ENCODE peak calls at places on chromosomes 13 and 19, in nine cellular contexts. One of them, this sample, is unnamed.

GRCh38 chr19:47272448-47273312 is 2.0 kb upstream of the INAFM1 start:
- DNase-seq in upper lobe of right lung: peak; percentile 80
- DNase-seq in fibroblast of lung: peak; percentile 32
- DNase-seq in IMR-90: no peak
- DNase-seq in lung: no peak
- DNase-seq in fibroblast of the aortic adventitia: peak; percentile 34
- DNase-seq in progenitor cell of endocrine pancreas: no peak
- DNase-seq in stomach: peak; percentile 38
- DNase-seq in uterus: no peak
- DNase-seq in this sample: no peak

GRCh38 chr19:17948967-17949930 is 16.4 kb downstream of the CCDC124 start:
- DNase-seq in fibroblast of lung: no peak
- DNase-seq in stomach: no peak
- DNase-seq in fibroblast of the aortic adventitia: no peak
- DNase-seq in lung: no peak
- DNase-seq in progenitor cell of endocrine pancreas: no peak
- DNase-seq in uterus: no peak
- DNase-seq in IMR-90: no peak
- DNase-seq in upper lobe of right lung: no peak
- DNase-seq in this sample: no peak

GRCh38 chr13:99688776-99689175 is 187.5 kb downstream of the TM9SF2 start:
- DNase-seq in uterus: no peak
- DNase-seq in fibroblast of the aortic adventitia: no peak
- DNase-seq in fibroblast of lung: no peak
- DNase-seq in IMR-90: no peak
- DNase-seq in progenitor cell of endocrine pancreas: no peak
- DNase-seq in lung: no peak
- DNase-seq in stomach: no peak
- DNase-seq in upper lobe of right lung: no peak
- DNase-seq in this sample: no peak

GRCh38 chr19:55157064-55157908 is at the start of gene TNNI3:
- DNase-seq in fibroblast of lung: no peak
- DNase-seq in fibroblast of the aortic adventitia: no peak
- DNase-seq in progenitor cell of endocrine pancreas: no peak
- DNase-seq in uterus: no peak
- DNase-seq in upper lobe of right lung: no peak
- DNase-seq in stomach: no peak
- DNase-seq in IMR-90: no peak
- DNase-seq in lung: no peak
- DNase-seq in this sample: no peak

GRCh38 chr13:109835321-109835720 is 48.9 kb upstream of the IRS2 start:
- DNase-seq in stomach: no peak
- DNase-seq in IMR-90: peak; percentile 38
- DNase-seq in lung: no peak
- DNase-seq in progenitor cell of endocrine pancreas: no peak
- DNase-seq in upper lobe of right lung: no peak
- DNase-seq in fibroblast of lung: peak; percentile 48
- DNase-seq in fibroblast of the aortic adventitia: no peak
- DNase-seq in uterus: no peak
- DNase-seq in this sample: no peak

GRCh38 chr19:37403403-37403802 is 32.5 kb downstream of the ZNF527 start:
- DNase-seq in IMR-90: no peak
- DNase-seq in upper lobe of right lung: no peak
- DNase-seq in fibroblast of lung: no peak
- DNase-seq in uterus: no peak
- DNase-seq in lung: no peak
- DNase-seq in stomach: no peak
- DNase-seq in progenitor cell of endocrine pancreas: no peak
- DNase-seq in fibroblast of the aortic adventitia: no peak
- DNase-seq in this sample: no peak

GRCh38 chr19:14772995-14773394 is 5.4 kb downstream of the ADGRE2 start:
- DNase-seq in IMR-90: no peak
- DNase-seq in upper lobe of right lung: no peak
- DNase-seq in progenitor cell of endocrine pancreas: no peak
- DNase-seq in fibroblast of lung: no peak
- DNase-seq in lung: no peak
- DNase-seq in uterus: no peak
- DNase-seq in stomach: no peak
- DNase-seq in fibroblast of the aortic adventitia: no peak
- DNase-seq in this sample: no peak

GRCh38 chr19:53818756-53819155 is 5.4 kb downstream of the NLRP12 start:
- DNase-seq in stomach: no peak
- DNase-seq in fibroblast of the aortic adventitia: no peak
- DNase-seq in IMR-90: no peak
- DNase-seq in fibroblast of lung: no peak
- DNase-seq in upper lobe of right lung: no peak
- DNase-seq in progenitor cell of endocrine pancreas: no peak
- DNase-seq in lung: no peak
- DNase-seq in uterus: no peak
- DNase-seq in this sample: no peak

GRCh38 chr13:97430296-97430695 is 3.7 kb upstream of the RAP2A start:
- DNase-seq in upper lobe of right lung: no peak
- DNase-seq in IMR-90: no peak
- DNase-seq in fibroblast of the aortic adventitia: no peak
- DNase-seq in uterus: no peak
- DNase-seq in stomach: no peak
- DNase-seq in lung: no peak
- DNase-seq in fibroblast of lung: no peak
- DNase-seq in progenitor cell of endocrine pancreas: no peak
- DNase-seq in this sample: no peak

DNA sequence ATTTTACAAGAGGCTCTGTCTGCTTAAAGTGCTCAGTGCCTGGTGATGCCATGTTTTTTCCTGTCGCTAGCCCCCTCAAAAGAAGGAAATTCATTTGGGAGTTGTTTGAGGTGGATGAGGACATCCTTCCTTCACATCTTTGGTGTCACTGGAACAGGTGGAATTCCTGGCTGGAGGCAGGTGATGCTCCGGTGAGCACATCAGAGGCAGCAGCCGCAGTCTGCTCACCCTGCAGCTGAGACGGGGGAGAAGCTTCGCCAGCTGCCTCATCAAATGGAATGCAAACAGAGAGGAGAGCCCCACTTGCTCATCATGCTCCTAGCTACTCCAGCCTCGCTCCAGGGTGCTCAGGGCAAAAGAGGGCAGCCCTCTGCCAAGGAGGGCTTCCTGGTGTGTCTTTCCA is 74.1 kb upstream of the UBL3 start:
- DNase-seq in stomach: no peak
- DNase-seq in fibroblast of the aortic adventitia: peak; percentile 39
- DNase-seq in uterus: no peak
- DNase-seq in fibroblast of lung: peak; percentile 34
- DNase-seq in progenitor cell of endocrine pancreas: no peak
- DNase-seq in upper lobe of right lung: no peak
- DNase-seq in lung: peak; percentile 38
- DNase-seq in IMR-90: peak; percentile 86
- DNase-seq in this sample: no peak
- TF ChIP-seq CTCF in stomach: no peak
- TF ChIP-seq CTCF in fibroblast of the aortic adventitia: no peak
- TF ChIP-seq CTCF in uterus: no peak
- TF ChIP-seq CTCF in fibroblast of lung: no peak
- TF ChIP-seq CTCF in progenitor cell of endocrine pancreas: peak; percentile 0
- TF ChIP-seq CTCF in upper lobe of right lung: no peak
- TF ChIP-seq CTCF in lung: no peak
- TF ChIP-seq CTCF in IMR-90: no peak
- TF ChIP-seq CTCF in this sample: no peak

GRCh38 chr19:1257475-1258160 is 9.2 kb downstream of the MIDN start:
- DNase-seq in upper lobe of right lung: no peak
- DNase-seq in lung: no peak
- DNase-seq in fibroblast of lung: no peak
- DNase-seq in fibroblast of the aortic adventitia: no peak
- DNase-seq in IMR-90: no peak
- DNase-seq in progenitor cell of endocrine pancreas: no peak
- DNase-seq in uterus: no peak
- DNase-seq in stomach: no peak
- DNase-seq in this sample: no peak

GRCh38 chr19:1256646-1257474 is 8.5 kb downstream of the MIDN start:
- DNase-seq in IMR-90: no peak
- DNase-seq in uterus: no peak
- DNase-seq in upper lobe of right lung: no peak
- DNase-seq in fibroblast of lung: no peak
- DNase-seq in stomach: no peak
- DNase-seq in progenitor cell of endocrine pancreas: no peak
- DNase-seq in lung: no peak
- DNase-seq in fibroblast of the aortic adventitia: no peak
- DNase-seq in this sample: no peak

GRCh38 chr19:1258707-1259205 is 10.4 kb downstream of the MIDN start:
- DNase-seq in progenitor cell of endocrine pancreas: no peak
- DNase-seq in upper lobe of right lung: no peak
- DNase-seq in IMR-90: no peak
- DNase-seq in stomach: no peak
- DNase-seq in fibroblast of the aortic adventitia: peak; percentile 35
- DNase-seq in fibroblast of lung: no peak
- DNase-seq in lung: no peak
- DNase-seq in uterus: no peak
- DNase-seq in this sample: no peak

GRCh38 chr19:1259206-1259872 is 9.8 kb upstream of the CIRBP start:
- DNase-seq in uterus: peak; percentile 67
- DNase-seq in upper lobe of right lung: peak; percentile 88
- DNase-seq in IMR-90: peak; percentile 51
- DNase-seq in lung: peak; percentile 71
- DNase-seq in fibroblast of lung: peak; percentile 71
- DNase-seq in progenitor cell of endocrine pancreas: no peak
- DNase-seq in stomach: peak; percentile 72
- DNase-seq in fibroblast of the aortic adventitia: peak; percentile 51
- DNase-seq in this sample: peak; percentile 68

DNA sequence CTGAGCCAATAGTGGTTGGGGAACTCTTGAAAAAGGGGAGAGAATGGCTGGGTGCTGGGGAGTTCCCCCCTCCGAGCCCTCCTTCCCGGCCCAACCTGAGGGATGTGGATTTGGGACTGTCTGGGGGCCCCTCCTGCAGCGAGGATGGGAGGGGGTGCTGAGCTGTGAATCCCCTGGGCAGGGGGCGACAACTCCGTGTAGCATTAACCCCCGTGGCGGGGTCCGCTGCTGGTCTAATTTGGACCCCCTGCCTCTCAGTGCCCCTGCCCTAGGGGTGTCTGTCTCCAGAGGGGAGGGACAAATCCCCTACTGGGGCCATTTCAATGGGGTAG is 9.7 kb downstream of the MIDN start:
- DNase-seq in fibroblast of lung: no peak
- DNase-seq in stomach: no peak
- DNase-seq in fibroblast of the aortic adventitia: no peak
- DNase-seq in progenitor cell of endocrine pancreas: no peak
- DNase-seq in lung: no peak
- DNase-seq in IMR-90: no peak
- DNase-seq in upper lobe of right lung: no peak
- DNase-seq in uterus: no peak
- DNase-seq in this sample: no peak
- TF ChIP-seq CTCF in fibroblast of lung: no peak
- TF ChIP-seq CTCF in stomach: no peak
- TF ChIP-seq CTCF in fibroblast of the aortic adventitia: no peak
- TF ChIP-seq CTCF in progenitor cell of endocrine pancreas: no peak
- TF ChIP-seq CTCF in lung: no peak
- TF ChIP-seq CTCF in IMR-90: no peak
- TF ChIP-seq CTCF in upper lobe of right lung: no peak
- TF ChIP-seq CTCF in uterus: no peak
- TF ChIP-seq CTCF in this sample: no peak

GRCh38 chr19:7904074-7905020 is 670 bp downstream of the MAP2K7 start:
- DNase-seq in fibroblast of the aortic adventitia: no peak
- DNase-seq in progenitor cell of endocrine pancreas: no peak
- DNase-seq in fibroblast of lung: no peak
- DNase-seq in lung: peak; percentile 57
- DNase-seq in IMR-90: no peak
- DNase-seq in stomach: no peak
- DNase-seq in uterus: peak; percentile 72
- DNase-seq in upper lobe of right lung: peak; percentile 85
- DNase-seq in this sample: peak; percentile 81

GRCh38 chr19:7902796-7903243 is 857 bp upstream of the MAP2K7 start:
- DNase-seq in progenitor cell of endocrine pancreas: no peak
- DNase-seq in lung: peak; percentile 49
- DNase-seq in uterus: peak; percentile 39
- DNase-seq in upper lobe of right lung: no peak
- DNase-seq in fibroblast of the aortic adventitia: no peak
- DNase-seq in stomach: no peak
- DNase-seq in IMR-90: no peak
- DNase-seq in fibroblast of lung: no peak
- DNase-seq in this sample: no peak

GRCh38 chr19:7905298-7905697 is 1.6 kb downstream of the MAP2K7 start:
- DNase-seq in uterus: no peak
- DNase-seq in lung: peak; percentile 28
- DNase-seq in progenitor cell of endocrine pancreas: no peak
- DNase-seq in IMR-90: no peak
- DNase-seq in fibroblast of the aortic adventitia: no peak
- DNase-seq in upper lobe of right lung: no peak
- DNase-seq in fibroblast of lung: no peak
- DNase-seq in stomach: no peak
- DNase-seq in this sample: no peak

GRCh38 chr19:7901337-7901736 is 2.3 kb upstream of the MAP2K7 start:
- DNase-seq in upper lobe of right lung: no peak
- DNase-seq in uterus: no peak
- DNase-seq in lung: no peak
- DNase-seq in IMR-90: no peak
- DNase-seq in progenitor cell of endocrine pancreas: no peak
- DNase-seq in stomach: no peak
- DNase-seq in fibroblast of lung: no peak
- DNase-seq in fibroblast of the aortic adventitia: no peak
- DNase-seq in this sample: no peak

DNA sequence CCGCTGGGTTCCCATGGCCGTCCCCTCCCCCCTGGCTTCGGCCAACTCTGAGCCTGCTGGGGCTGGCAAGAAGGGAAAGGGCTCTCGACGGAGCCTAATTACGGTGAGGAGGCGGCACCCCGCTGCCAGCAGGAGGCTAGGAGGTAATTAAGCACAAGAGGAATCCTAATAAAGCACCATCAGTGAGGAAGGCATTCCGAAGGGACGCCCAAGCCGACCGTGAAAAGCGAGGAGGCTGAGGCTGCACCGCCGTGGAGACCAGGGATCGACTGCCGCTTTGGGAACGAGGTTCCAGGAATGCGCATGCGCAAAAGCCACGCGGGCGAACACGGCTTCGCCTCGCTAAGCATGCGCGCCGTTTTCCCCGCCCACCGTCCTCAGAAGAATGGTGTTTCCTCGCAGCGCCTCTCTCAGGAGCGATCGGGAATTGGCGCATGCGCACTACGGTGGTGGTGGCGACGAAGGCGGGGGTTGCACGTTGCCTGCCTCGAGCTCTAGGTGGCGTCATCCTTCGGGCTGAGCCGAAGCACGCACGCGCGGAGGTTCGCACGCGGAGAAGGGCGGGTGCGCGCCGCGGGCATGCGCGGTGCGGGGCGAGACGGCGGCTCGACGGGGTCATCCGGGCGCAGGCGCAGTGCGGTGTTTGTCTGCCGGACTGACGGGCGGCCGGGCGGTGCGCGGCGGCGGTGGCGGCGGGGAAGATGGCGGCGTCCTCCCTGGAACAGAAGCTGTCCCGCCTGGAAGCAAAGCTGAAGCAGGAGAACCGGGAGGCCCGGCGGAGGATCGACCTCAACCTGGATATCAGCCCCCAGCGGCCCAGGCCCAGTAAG is at the start of gene MAP2K7:
- DNase-seq in IMR-90: peak; percentile 99
- DNase-seq in fibroblast of the aortic adventitia: peak; percentile 99
- DNase-seq in progenitor cell of endocrine pancreas: peak; percentile 100
- DNase-seq in uterus: peak; percentile 100
- DNase-seq in upper lobe of right lung: peak; percentile 100
- DNase-seq in stomach: peak; percentile 100
- DNase-seq in fibroblast of lung: peak; percentile 99
- DNase-seq in lung: peak; percentile 100
- DNase-seq in this sample: peak; percentile 100
- TF ChIP-seq CTCF in IMR-90: peak; percentile 80
- TF ChIP-seq CTCF in fibroblast of the aortic adventitia: peak; percentile 49
- TF ChIP-seq CTCF in progenitor cell of endocrine pancreas: peak; percentile 61
- TF ChIP-seq CTCF in uterus: peak; percentile 61
- TF ChIP-seq CTCF in upper lobe of right lung: peak; percentile 62
- TF ChIP-seq CTCF in stomach: peak; percentile 28
- TF ChIP-seq CTCF in fibroblast of lung: peak; percentile 59
- TF ChIP-seq CTCF in lung: peak; percentile 64
- TF ChIP-seq CTCF in this sample: peak; percentile 92

GRCh38 chr13:43428545-43429287 is 358.1 kb downstream of the ENOX1 start:
- DNase-seq in lung: peak; percentile 30
- DNase-seq in uterus: no peak
- DNase-seq in fibroblast of the aortic adventitia: no peak
- DNase-seq in IMR-90: no peak
- DNase-seq in progenitor cell of endocrine pancreas: no peak
- DNase-seq in upper lobe of right lung: no peak
- DNase-seq in fibroblast of lung: no peak
- DNase-seq in stomach: no peak
- DNase-seq in this sample: no peak
- TF ChIP-seq CTCF in lung: no peak
- TF ChIP-seq CTCF in uterus: no peak
- TF ChIP-seq CTCF in fibroblast of the aortic adventitia: no peak
- TF ChIP-seq CTCF in IMR-90: no peak
- TF ChIP-seq CTCF in progenitor cell of endocrine pancreas: no peak
- TF ChIP-seq CTCF in upper lobe of right lung: no peak
- TF ChIP-seq CTCF in fibroblast of lung: no peak
- TF ChIP-seq CTCF in stomach: no peak
- TF ChIP-seq CTCF in this sample: no peak

This sample was measured in GM10248.